ENCODE peak calls at places on chromosomes 16 and 17, in five cellular contexts. One of them, this sample, is unnamed.

GRCh38 chr16:19861811-19862327 is 22.8 kb downstream of the GPRC5B start:
- DNase-seq in AG10803: no peak
- DNase-seq in ovary: no peak
- DNase-seq in uterus: no peak
- DNase-seq in HFF-Myc: no peak
- DNase-seq in this sample: no peak

GRCh38 chr17:72125226-72125651 is 4.4 kb downstream of the SOX9 start:
- DNase-seq in uterus: no peak
- DNase-seq in ovary: no peak
- DNase-seq in AG10803: no peak
- DNase-seq in HFF-Myc: no peak
- DNase-seq in this sample: peak; percentile 48

GRCh38 chr17:38584350-38584925 is 21.3 kb downstream of the SRCIN1 start:
- DNase-seq in uterus: peak; percentile 53
- DNase-seq in ovary: no peak
- DNase-seq in HFF-Myc: no peak
- DNase-seq in AG10803: peak; percentile 54
- DNase-seq in this sample: peak; percentile 75

GRCh38 chr16:12737563-12737962 is 66.1 kb downstream of the CPPED1 start:
- DNase-seq in HFF-Myc: no peak
- DNase-seq in AG10803: no peak
- DNase-seq in ovary: no peak
- DNase-seq in uterus: no peak
- DNase-seq in this sample: no peak

GRCh38 chr17:45170976-45171337 is 9.3 kb downstream of the HEXIM2 start:
- DNase-seq in uterus: peak; percentile 71
- DNase-seq in ovary: no peak
- DNase-seq in HFF-Myc: no peak
- DNase-seq in AG10803: peak; percentile 94
- DNase-seq in this sample: peak; percentile 87

GRCh38 chr16:66574081-66574480 is 5.2 kb upstream of the CMTM2 start:
- DNase-seq in uterus: no peak
- DNase-seq in AG10803: no peak
- DNase-seq in HFF-Myc: no peak
- DNase-seq in ovary: no peak
- DNase-seq in this sample: no peak

GRCh38 chr17:44235583-44235936 is 16.1 kb upstream of the UBTF start:
- DNase-seq in AG10803: no peak
- DNase-seq in uterus: no peak
- DNase-seq in ovary: no peak
- DNase-seq in HFF-Myc: no peak
- DNase-seq in this sample: peak; percentile 34

GRCh38 chr16:53415504-53415903 is 18.8 kb upstream of the RBL2 start:
- DNase-seq in uterus: no peak
- DNase-seq in HFF-Myc: no peak
- DNase-seq in AG10803: no peak
- DNase-seq in ovary: no peak
- DNase-seq in this sample: no peak

GRCh38 chr16:57619606-57620315 is 8.7 kb upstream of the ADGRG1 start:
- DNase-seq in HFF-Myc: no peak
- DNase-seq in ovary: peak; percentile 3
- DNase-seq in AG10803: no peak
- DNase-seq in uterus: peak; percentile 10
- DNase-seq in this sample: no peak

GRCh38 chr16:64121473-64121872 is 1000.4 kb downstream of the CDH11 start:
- DNase-seq in AG10803: peak; percentile 54
- DNase-seq in uterus: no peak
- DNase-seq in HFF-Myc: no peak
- DNase-seq in ovary: no peak
- DNase-seq in this sample: peak; percentile 36

GRCh38 chr16:88066680-88067529 is 115.7 kb downstream of the BANP start:
- DNase-seq in HFF-Myc: no peak
- DNase-seq in ovary: peak; percentile 21
- DNase-seq in uterus: no peak
- DNase-seq in AG10803: no peak
- DNase-seq in this sample: no peak

GRCh38 chr16:25709182-25709581 is 17.4 kb downstream of the HS3ST4 start:
- DNase-seq in uterus: no peak
- DNase-seq in AG10803: no peak
- DNase-seq in ovary: no peak
- DNase-seq in HFF-Myc: no peak
- DNase-seq in this sample: no peak

GRCh38 chr16:71709231-71709781 is 15.2 kb downstream of the PHLPP2 start:
- DNase-seq in HFF-Myc: no peak
- DNase-seq in uterus: no peak
- DNase-seq in AG10803: peak; percentile 92
- DNase-seq in ovary: no peak
- DNase-seq in this sample: peak; percentile 71

GRCh38 chr16:19330801-19331484 is 45.4 kb downstream of the CLEC19A start:
- DNase-seq in AG10803: peak; percentile 42
- DNase-seq in ovary: no peak
- DNase-seq in HFF-Myc: no peak
- DNase-seq in uterus: no peak
- DNase-seq in this sample: peak; percentile 21

GRCh38 chr17:3030096-3030495 is 33.3 kb downstream of the OR1D5 start:
- DNase-seq in ovary: no peak
- DNase-seq in AG10803: peak; percentile 53
- DNase-seq in uterus: no peak
- DNase-seq in HFF-Myc: peak; percentile 29
- DNase-seq in this sample: peak; percentile 90

GRCh38 chr17:73824321-73824720 is 180.1 kb upstream of the SDK2 start:
- DNase-seq in uterus: no peak
- DNase-seq in HFF-Myc: no peak
- DNase-seq in ovary: no peak
- DNase-seq in AG10803: no peak
- DNase-seq in this sample: no peak

GRCh38 chr17:46949291-46950174 is 26.6 kb downstream of the GOSR2 start:
- DNase-seq in uterus: no peak
- DNase-seq in ovary: no peak
- DNase-seq in AG10803: no peak
- DNase-seq in HFF-Myc: no peak
- DNase-seq in this sample: no peak

GRCh38 chr17:37702605-37703004 is 42.3 kb downstream of the HNF1B start:
- DNase-seq in uterus: no peak
- DNase-seq in AG10803: peak; percentile 87
- DNase-seq in HFF-Myc: peak; percentile 52
- DNase-seq in ovary: no peak
- DNase-seq in this sample: peak; percentile 76

GRCh38 chr17:62723842-62724241 is 84.3 kb downstream of the MARCHF10 start:
- DNase-seq in AG10803: no peak
- DNase-seq in HFF-Myc: no peak
- DNase-seq in ovary: no peak
- DNase-seq in uterus: no peak
- DNase-seq in this sample: no peak

GRCh38 chr16:30082545-30083090 is 6.8 kb downstream of the PPP4C start:
- DNase-seq in HFF-Myc: no peak
- DNase-seq in uterus: no peak
- DNase-seq in ovary: no peak
- DNase-seq in AG10803: no peak
- DNase-seq in this sample: no peak
- TF ChIP-seq CTCF in HFF-Myc: peak; percentile 12
- TF ChIP-seq CTCF in uterus: no peak
- TF ChIP-seq CTCF in ovary: no peak
- TF ChIP-seq CTCF in AG10803: no peak
- TF ChIP-seq CTCF in this sample: no peak

GRCh38 chr16:17230932-17231581 is 239.7 kb downstream of the XYLT1 start:
- DNase-seq in AG10803: no peak
- DNase-seq in ovary: no peak
- DNase-seq in uterus: no peak
- DNase-seq in HFF-Myc: no peak
- DNase-seq in this sample: no peak
- TF ChIP-seq CTCF in AG10803: no peak
- TF ChIP-seq CTCF in ovary: no peak
- TF ChIP-seq CTCF in uterus: no peak
- TF ChIP-seq CTCF in HFF-Myc: no peak
- TF ChIP-seq CTCF in this sample: no peak

GRCh38 chr17:19672009-19672837 is 23.7 kb downstream of the ALDH3A2 start:
- DNase-seq in AG10803: peak; percentile 61
- DNase-seq in HFF-Myc: no peak
- DNase-seq in uterus: no peak
- DNase-seq in ovary: no peak
- DNase-seq in this sample: peak; percentile 69
- TF ChIP-seq CTCF in AG10803: peak; percentile 50
- TF ChIP-seq CTCF in HFF-Myc: no peak
- TF ChIP-seq CTCF in uterus: peak; percentile 26
- TF ChIP-seq CTCF in ovary: no peak
- TF ChIP-seq CTCF in this sample: peak; percentile 17

DNA sequence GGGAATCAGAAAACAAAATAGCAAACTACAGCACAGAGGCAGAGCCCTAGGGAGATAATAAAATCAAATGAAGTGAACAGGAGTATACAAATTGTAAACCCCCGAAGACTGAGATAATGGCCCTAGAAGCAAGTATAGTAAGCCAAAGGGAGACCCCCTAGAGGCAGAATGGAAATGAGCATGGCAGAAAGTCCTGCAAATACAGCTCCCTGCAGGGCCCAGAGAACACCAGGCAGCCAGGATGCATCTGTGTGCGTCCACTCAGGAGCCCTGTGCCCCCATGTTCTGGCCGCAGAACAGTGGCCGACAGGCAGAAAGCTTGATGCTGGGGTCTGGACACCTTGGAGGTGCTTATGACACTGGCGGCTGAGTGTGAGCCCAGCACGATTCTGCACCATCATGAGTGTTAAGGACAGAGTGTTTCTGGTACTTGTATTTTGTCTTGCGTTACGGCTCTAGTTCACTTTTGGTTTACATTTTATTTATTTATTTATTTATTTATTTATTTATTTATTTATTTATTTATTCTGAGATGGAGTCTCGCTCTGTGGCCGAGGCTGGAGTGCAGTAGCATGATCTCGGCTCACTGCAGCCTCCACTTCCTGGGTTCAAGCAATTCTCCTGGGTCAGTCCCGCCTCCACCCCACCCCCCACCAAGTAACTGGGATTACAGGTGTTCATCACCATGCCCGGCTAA is 48.7 kb downstream of the RGS9 start:
- DNase-seq in AG10803: no peak
- DNase-seq in HFF-Myc: no peak
- DNase-seq in uterus: no peak
- DNase-seq in ovary: no peak
- DNase-seq in this sample: no peak
- TF ChIP-seq CTCF in AG10803: no peak
- TF ChIP-seq CTCF in HFF-Myc: no peak
- TF ChIP-seq CTCF in uterus: no peak
- TF ChIP-seq CTCF in ovary: no peak
- TF ChIP-seq CTCF in this sample: no peak

GRCh38 chr17:61426482-61427304 is 25.5 kb upstream of the TBX4 start:
- DNase-seq in AG10803: peak; percentile 59
- DNase-seq in uterus: no peak
- DNase-seq in HFF-Myc: no peak
- DNase-seq in ovary: no peak
- DNase-seq in this sample: peak; percentile 82

GRCh38 chr17:61427567-61427966 is 24.7 kb upstream of the TBX4 start:
- DNase-seq in AG10803: no peak
- DNase-seq in ovary: no peak
- DNase-seq in HFF-Myc: no peak
- DNase-seq in uterus: no peak
- DNase-seq in this sample: no peak

GRCh38 chr17:61422869-61423268 is 23.2 kb downstream of the TBX2 start:
- DNase-seq in AG10803: no peak
- DNase-seq in ovary: no peak
- DNase-seq in uterus: no peak
- DNase-seq in HFF-Myc: no peak
- DNase-seq in this sample: no peak

GRCh38 chr17:61423967-61424649 is 24.5 kb downstream of the TBX2 start:
- DNase-seq in HFF-Myc: no peak
- DNase-seq in AG10803: no peak
- DNase-seq in ovary: no peak
- DNase-seq in uterus: no peak
- DNase-seq in this sample: no peak

GRCh38 chr17:61425682-61426481 is 26.2 kb downstream of the TBX2 start:
- DNase-seq in uterus: no peak
- DNase-seq in ovary: no peak
- DNase-seq in HFF-Myc: no peak
- DNase-seq in AG10803: no peak
- DNase-seq in this sample: no peak
- TF ChIP-seq CTCF in uterus: no peak
- TF ChIP-seq CTCF in ovary: no peak
- TF ChIP-seq CTCF in HFF-Myc: peak; percentile 10
- TF ChIP-seq CTCF in AG10803: no peak
- TF ChIP-seq CTCF in this sample: peak; percentile 19

This sample was measured in foreskin fibroblast.